ENCODE peak calls at places on chromosomes 7 and 10, in six cellular contexts. J is RWPE1, C is ovary, Z is GM23338, L is H1, E is psoas muscle. H is an unnamed sample.

GRCh38 chr7:84811427-84811826 is 375.4 kb downstream of the SEMA3D start:
- DNase-seq in Z (no peak), J (no peak), E (no peak), C (no peak), L (no peak), H (no peak)

GRCh38 chr7:45718464-45719330 is 144.5 kb downstream of the ADCY1 start:
- DNase-seq in L (peak), J (no peak), C (no peak), E (no peak), Z (no peak), H (no peak)

GRCh38 chr10:111479966-111480365 is 403.1 kb downstream of the ADRA2A start:
- DNase-seq in L (no peak), C (no peak), Z (no peak), J (peak), E (no peak), H (peak)

GRCh38 chr10:117005454-117006055 is 568 bp upstream of the SHTN1 start:
- DNase-seq in L (peak), E (no peak), J (peak), C (peak), Z (peak), H (no peak)

GRCh38 chr10:4704034-4704545 is 121.9 kb upstream of the AKR1E2 start:
- DNase-seq in E (no peak), L (no peak), Z (no peak), C (no peak), J (peak), H (peak)

GRCh38 chr7:77631820-77632219 is 64.4 kb upstream of the RSBN1L start:
- DNase-seq in C (no peak), L (no peak), E (no peak), J (no peak), Z (no peak), H (no peak)

GRCh38 chr10:7501157-7501556 is 90.3 kb upstream of the SFMBT2 start:
- DNase-seq in C (no peak), J (no peak), L (no peak), E (no peak), Z (no peak), H (no peak)

GRCh38 chr7:105309235-105310156 is 79.2 kb downstream of the SRPK2 start:
- DNase-seq in E (no peak), Z (peak), J (no peak), C (no peak), L (no peak), H (no peak)

GRCh38 chr7:44144426-44144967 is 3.4 kb upstream of the MYL7 start:
- DNase-seq in C (peak), J (no peak), L (no peak), E (peak), Z (no peak), H (no peak)

DNA sequence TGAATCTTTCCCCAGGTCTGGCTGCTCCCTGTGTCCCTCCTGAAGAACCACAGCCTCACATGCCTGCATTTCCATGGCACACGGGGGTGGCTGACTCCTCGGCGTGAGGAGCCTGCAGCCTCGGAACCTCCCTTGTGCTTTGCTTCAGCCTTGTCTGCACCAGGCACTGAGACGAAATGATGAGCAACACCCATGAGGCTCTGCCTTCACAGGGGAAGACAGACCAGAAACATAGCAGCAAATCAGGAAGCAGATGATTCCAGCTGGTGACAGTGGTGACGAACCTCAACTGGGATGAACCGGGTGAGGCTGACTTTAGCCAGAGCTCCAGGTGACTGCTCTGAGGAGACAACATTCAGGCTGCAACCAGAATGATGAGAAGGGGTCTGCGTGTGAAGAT is 84.5 kb upstream of the SMNDC1 start:
- DNase-seq in J (no peak), Z (no peak), E (no peak), L (no peak), C (no peak), H (no peak)
- H3K27ac ChIP-seq in J (no peak), Z (no peak), E (no peak), L (no peak), C (no peak), H (no peak)

DNA sequence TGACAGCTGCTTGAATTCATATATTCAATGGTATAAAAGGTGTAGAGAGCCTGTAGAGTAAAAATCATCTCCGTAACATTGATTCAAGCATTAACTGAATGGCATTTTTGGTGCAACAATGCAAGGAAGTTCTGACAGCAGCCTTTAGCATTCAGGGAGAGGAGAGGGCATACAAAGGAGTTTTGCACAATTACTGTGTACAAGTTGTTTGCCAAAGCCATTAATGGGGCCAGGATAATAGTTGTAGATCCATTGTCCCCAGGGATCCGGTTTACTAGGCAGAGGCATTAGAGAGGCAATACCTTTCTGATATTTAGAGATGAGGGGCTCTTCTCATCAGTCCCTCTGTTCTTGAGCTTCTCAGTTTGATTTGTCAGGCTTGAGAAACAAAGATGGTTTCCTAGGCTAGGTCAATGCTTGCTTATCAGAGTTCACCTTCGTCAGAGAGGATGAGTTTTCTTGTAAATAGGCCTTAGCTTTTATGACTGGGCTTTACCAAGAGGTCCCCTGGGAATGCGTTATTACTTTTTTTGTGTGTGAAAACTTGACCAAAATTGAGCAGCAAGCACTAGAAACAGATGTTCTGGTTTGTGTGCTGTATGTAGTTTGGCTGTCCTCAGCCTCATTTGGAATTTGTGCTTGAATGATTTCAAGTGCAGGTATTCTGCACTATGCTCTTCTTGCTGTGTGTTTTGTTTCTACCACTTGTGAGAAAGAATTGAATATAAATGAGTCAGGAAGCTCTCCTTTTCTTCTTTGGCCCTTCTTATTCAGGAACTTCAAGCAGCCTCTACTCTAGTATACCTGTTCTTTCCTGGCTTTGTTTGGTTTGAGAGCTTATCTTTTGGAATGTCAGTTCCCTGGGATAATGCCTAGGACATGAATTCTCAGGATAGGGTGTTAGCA is 32.0 kb downstream of the SND1 start:
- DNase-seq in L (no peak), J (no peak), Z (peak), C (no peak), E (no peak), H (no peak)
- H3K27ac ChIP-seq in L (peak), J (no peak), Z (peak), C (no peak), E (no peak), H (no peak)

GRCh38 chr10:131753336-131753735 is 147.5 kb upstream of the PPP2R2D start:
- DNase-seq in Z (no peak), C (no peak), L (no peak), E (no peak), J (no peak), H (no peak)
- H3K27ac ChIP-seq in Z (no peak), C (no peak), L (no peak), E (no peak), J (no peak), H (no peak)

GRCh38 chr7:148501707-148502139 is 88.8 kb upstream of the C7orf33 start:
- DNase-seq in L (peak), Z (peak), J (no peak), C (no peak), E (no peak), H (no peak)
- H3K27ac ChIP-seq in L (no peak), Z (peak), J (no peak), C (no peak), E (no peak), H (no peak)

DNA sequence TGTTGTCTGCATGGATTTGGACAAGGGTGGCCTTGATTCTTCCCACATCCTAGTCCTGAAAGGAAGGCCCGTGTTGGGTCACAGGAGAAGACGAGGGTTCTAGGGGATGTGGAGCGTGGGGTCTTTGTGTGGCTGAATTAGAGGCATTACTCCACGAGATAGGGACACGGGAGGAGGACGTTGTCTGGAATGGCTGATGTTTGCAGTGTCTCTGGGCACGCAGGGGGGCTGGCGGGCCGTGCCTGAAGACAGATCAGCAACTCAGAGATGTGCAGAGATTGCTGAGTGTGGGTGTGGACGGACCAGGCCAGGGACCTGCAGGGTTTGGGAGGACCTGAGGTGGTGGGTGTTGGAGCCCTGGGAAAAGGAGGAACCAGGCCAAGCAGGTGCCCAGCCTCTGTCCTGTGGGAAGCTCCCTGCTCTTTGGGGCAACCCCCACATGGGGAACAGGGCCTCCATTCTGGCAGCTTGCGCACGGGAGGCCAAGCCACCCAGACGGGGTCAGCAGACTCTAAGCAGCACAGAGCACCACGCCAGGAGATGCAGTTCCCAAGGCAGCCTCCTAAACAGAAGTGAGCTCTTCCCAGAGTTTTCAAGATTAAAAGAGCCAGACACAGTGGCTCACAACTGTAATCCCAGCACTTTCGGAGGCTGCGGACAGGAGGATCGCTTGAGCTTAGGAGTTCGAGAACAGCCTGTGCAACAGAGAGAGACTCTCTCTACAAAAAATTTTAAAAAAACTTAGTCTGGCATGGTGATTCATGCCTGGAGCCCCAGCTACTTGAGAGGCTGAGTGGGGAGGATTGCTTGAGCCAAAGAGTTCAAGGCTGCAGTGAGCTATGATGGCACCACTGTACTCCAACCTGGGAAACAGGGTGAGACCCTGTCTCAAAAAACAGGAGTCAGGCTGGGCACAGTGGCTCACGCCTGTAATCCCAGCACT is 71.0 kb upstream of the GTF2I start:
- DNase-seq in L (no peak), C (no peak), Z (no peak), J (no peak), E (no peak), H (no peak)
- H3K27ac ChIP-seq in L (no peak), C (no peak), Z (peak), J (peak), E (peak), H (peak)

GRCh38 chr10:22226599-22226998 is 8.8 kb upstream of the EBLN1 start:
- DNase-seq in C (no peak), E (no peak), J (no peak), L (no peak), Z (no peak), H (no peak)

GRCh38 chr10:22229756-22230330 is 12.0 kb upstream of the EBLN1 start:
- DNase-seq in E (no peak), C (no peak), Z (no peak), L (no peak), J (no peak), H (no peak)

GRCh38 chr10:22228943-22229755 is 11.3 kb upstream of the EBLN1 start:
- DNase-seq in J (peak), C (peak), L (peak), E (peak), Z (peak), H (peak)

GRCh38 chr10:22230331-22230833 is 12.6 kb upstream of the EBLN1 start:
- DNase-seq in J (peak), E (no peak), L (no peak), C (no peak), Z (peak), H (no peak)

DNA sequence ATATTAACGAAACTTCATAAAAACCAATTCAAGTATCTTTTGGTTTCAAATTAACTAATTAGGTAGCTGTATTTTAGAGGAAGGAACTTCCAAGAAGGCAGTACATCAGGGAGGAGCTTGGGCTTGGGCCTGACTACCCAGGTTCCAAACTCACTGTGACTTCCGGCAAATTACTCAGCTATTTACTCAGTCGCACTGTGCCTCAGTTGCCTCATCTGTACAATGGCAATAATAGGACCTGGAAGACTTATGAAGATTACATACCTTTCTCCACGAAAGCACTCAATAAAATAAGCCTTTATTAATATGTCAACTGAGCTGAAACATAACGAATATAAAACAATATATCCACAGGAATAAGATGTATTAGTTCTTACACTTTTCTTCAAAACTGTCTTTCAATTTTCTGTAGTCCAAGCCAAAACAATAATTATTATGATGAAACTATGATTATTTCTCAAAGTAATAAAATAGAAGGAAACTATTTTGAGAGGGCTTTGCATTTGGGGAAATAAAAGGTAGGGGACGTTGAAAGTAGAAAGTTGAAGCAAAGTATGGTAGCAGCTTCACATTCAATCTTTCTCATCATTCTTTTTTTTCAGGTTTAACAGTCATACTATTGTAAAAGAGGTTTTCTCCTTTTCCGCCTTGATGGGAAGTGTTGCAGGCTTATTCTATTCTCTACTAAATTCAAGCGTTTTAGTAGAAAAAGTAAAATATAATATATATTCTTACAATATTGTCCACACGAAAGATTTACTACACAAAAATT is 10.5 kb upstream of the EBLN1 start:
- DNase-seq in J (no peak), C (no peak), E (no peak), L (no peak), Z (no peak), H (no peak)
- H3K27ac ChIP-seq in J (peak), C (no peak), E (peak), L (no peak), Z (peak), H (peak)

GRCh38 chr7:2405601-2406345 is 2.4 kb downstream of the CHST12 start:
- DNase-seq in J (no peak), C (no peak), Z (no peak), L (no peak), E (no peak), H (no peak)

GRCh38 chr7:2403014-2403717 is at the start of gene CHST12:
- DNase-seq in E (peak), J (peak), L (peak), Z (peak), C (peak), H (peak)

GRCh38 chr7:2403718-2404648 is 572 bp downstream of the CHST12 start:
- DNase-seq in J (peak), C (peak), Z (peak), E (peak), L (no peak), H (no peak)

GRCh38 chr7:2404714-2405119 is 1.3 kb downstream of the CHST12 start:
- DNase-seq in L (no peak), E (no peak), C (no peak), J (no peak), Z (no peak), H (no peak)

GRCh38 chr7:2405201-2405600 is 1.8 kb downstream of the CHST12 start:
- DNase-seq in Z (no peak), E (no peak), L (no peak), J (no peak), C (no peak), H (no peak)
- H3K27ac ChIP-seq in Z (no peak), E (no peak), L (no peak), J (no peak), C (no peak), H (no peak)

GRCh38 chr10:103820101-103821062 is 35.0 kb downstream of the SH3PXD2A start:
- DNase-seq in Z (no peak), C (peak), J (no peak), L (no peak), E (peak), H (no peak)
- H3K27ac ChIP-seq in Z (no peak), C (no peak), J (peak), L (no peak), E (no peak), H (peak)

H was measured in epithelial cell of prostate.